ENCODE peak calls at places on chromosome 13, in eight cellular contexts. B is stomach, G is K562, Q is suprapubic skin, Y is sigmoid colon, T is ovary, I is upper lobe of left lung, C is tibial nerve. M is an unnamed sample.

GRCh38 chr13:44313674-44314073 is 60.0 kb upstream of the SERP2 start:
- DNase-seq in B (no peak), G (peak), Q (no peak), Y (no peak), T (no peak), I (no peak), C (no peak), M (no peak)

GRCh38 chr13:40982772-40983171 is 36.3 kb downstream of the ELF1 start:
- DNase-seq in B (no peak), G (peak), Q (no peak), Y (no peak), T (no peak), I (no peak), C (peak), M (no peak)

GRCh38 chr13:41762796-41763195 is 198.1 kb downstream of the VWA8 start:
- DNase-seq in B (no peak), G (no peak), Q (no peak), Y (no peak), T (no peak), I (no peak), C (no peak), M (no peak)

GRCh38 chr13:68199271-68199670 is 969.1 kb upstream of the PCDH9 start:
- DNase-seq in B (no peak), G (no peak), Q (no peak), Y (no peak), T (no peak), I (no peak), C (no peak), M (no peak)

GRCh38 chr13:32585625-32586021 is 629 bp upstream of the PDS5B start:
- DNase-seq in B (no peak), G (no peak), Q (no peak), Y (no peak), T (no peak), I (no peak), C (no peak), M (no peak)

GRCh38 chr13:45207319-45207718 is 6.5 kb upstream of the KCTD4 start:
- DNase-seq in B (no peak), G (no peak), Q (no peak), Y (no peak), T (no peak), I (no peak), C (no peak), M (no peak)

GRCh38 chr13:35747594-35747993 is 271.1 kb upstream of the MAB21L1 start:
- DNase-seq in B (no peak), G (no peak), Q (no peak), Y (no peak), T (no peak), I (no peak), C (no peak), M (peak)

GRCh38 chr13:90686438-90686837 is 661.0 kb upstream of the MIR17HG start:
- DNase-seq in B (no peak), G (no peak), Q (no peak), Y (no peak), T (no peak), I (no peak), C (no peak), M (no peak)

GRCh38 chr13:47829684-47830083 is 171.4 kb downstream of the SUCLA2 start:
- DNase-seq in B (no peak), G (no peak), Q (no peak), Y (no peak), T (no peak), I (no peak), C (no peak), M (no peak)

GRCh38 chr13:51676739-51677138 is 92.5 kb downstream of the WDFY2 start:
- DNase-seq in B (no peak), G (no peak), Q (no peak), Y (no peak), T (no peak), I (no peak), C (no peak), M (no peak)

GRCh38 chr13:51673165-51673564 is 88.9 kb downstream of the WDFY2 start:
- DNase-seq in B (no peak), G (no peak), Q (no peak), Y (no peak), T (no peak), I (no peak), C (no peak), M (no peak)

GRCh38 chr13:51674276-51674675 is 90.0 kb downstream of the WDFY2 start:
- DNase-seq in B (peak), G (no peak), Q (no peak), Y (no peak), T (no peak), I (no peak), C (no peak), M (no peak)

GRCh38 chr13:51675877-51676276 is 91.6 kb downstream of the WDFY2 start:
- DNase-seq in B (no peak), G (no peak), Q (no peak), Y (no peak), T (no peak), I (no peak), C (no peak), M (no peak)

DNA sequence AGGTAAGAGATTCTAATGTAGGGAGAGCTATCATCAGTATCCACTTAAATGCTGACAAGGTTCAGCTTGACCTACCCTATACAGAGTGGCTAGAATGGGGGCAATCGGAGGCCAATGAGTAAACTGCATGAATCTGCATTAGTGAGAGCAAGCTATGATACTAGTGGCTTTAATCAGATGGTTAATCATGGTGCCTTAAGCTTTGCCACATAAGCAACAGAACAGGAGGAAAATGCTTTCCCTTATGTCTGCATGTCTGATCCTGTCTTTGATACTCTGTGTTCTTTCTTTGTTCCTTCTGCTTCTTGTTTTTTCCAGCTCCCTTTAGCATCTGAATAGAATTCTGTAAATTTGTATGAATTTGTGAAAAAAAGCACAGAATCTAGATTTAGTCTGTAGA is 91.1 kb downstream of the WDFY2 start:
- DNase-seq in B (no peak), G (no peak), Q (no peak), Y (no peak), T (no peak), I (no peak), C (no peak), M (no peak)
- H3K27ac ChIP-seq in B (no peak), G (no peak), Q (peak), Y (no peak), T (no peak), I (no peak), C (no peak), M (no peak)

GRCh38 chr13:100291626-100292025 is 202.7 kb downstream of the PCCA start:
- DNase-seq in B (no peak), G (no peak), Q (no peak), Y (no peak), T (no peak), I (no peak), C (no peak), M (no peak)
- TF ChIP-seq POLR2A in B (no peak), G (no peak), Q (no peak), Y (no peak), T (no peak), I (no peak), C (no peak), M (no peak)

GRCh38 chr13:39159393-39159792 is 121.1 kb downstream of the NHLRC3 start:
- DNase-seq in B (no peak), G (no peak), Q (no peak), Y (no peak), T (no peak), I (no peak), C (no peak), M (no peak)

DNA sequence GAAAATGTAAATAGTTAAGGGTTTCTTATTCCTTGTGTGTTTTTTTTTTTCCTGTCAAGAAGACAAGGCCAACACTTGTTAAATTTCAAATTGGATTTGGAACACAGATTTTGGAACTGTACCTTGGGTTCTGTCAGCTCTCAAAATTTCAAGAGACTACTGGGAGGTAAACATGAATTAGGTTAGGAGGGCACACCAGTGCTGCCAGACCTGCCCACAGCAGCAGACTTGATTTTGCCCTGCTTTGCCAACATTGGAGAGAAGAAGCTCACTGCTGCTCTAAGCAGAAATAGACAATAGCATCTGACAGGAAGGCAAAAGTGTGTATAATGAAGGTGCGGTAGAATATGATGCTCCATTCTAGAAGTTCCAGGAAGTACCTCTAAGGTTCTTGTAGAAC is 121.7 kb downstream of the NHLRC3 start:
- DNase-seq in B (no peak), G (no peak), Q (no peak), Y (no peak), T (no peak), I (no peak), C (no peak), M (no peak)
- TF ChIP-seq EP300 in B (no peak), G (no peak), Q (no peak), Y (no peak), T (no peak), I (no peak), C (no peak), M (no peak)

DNA sequence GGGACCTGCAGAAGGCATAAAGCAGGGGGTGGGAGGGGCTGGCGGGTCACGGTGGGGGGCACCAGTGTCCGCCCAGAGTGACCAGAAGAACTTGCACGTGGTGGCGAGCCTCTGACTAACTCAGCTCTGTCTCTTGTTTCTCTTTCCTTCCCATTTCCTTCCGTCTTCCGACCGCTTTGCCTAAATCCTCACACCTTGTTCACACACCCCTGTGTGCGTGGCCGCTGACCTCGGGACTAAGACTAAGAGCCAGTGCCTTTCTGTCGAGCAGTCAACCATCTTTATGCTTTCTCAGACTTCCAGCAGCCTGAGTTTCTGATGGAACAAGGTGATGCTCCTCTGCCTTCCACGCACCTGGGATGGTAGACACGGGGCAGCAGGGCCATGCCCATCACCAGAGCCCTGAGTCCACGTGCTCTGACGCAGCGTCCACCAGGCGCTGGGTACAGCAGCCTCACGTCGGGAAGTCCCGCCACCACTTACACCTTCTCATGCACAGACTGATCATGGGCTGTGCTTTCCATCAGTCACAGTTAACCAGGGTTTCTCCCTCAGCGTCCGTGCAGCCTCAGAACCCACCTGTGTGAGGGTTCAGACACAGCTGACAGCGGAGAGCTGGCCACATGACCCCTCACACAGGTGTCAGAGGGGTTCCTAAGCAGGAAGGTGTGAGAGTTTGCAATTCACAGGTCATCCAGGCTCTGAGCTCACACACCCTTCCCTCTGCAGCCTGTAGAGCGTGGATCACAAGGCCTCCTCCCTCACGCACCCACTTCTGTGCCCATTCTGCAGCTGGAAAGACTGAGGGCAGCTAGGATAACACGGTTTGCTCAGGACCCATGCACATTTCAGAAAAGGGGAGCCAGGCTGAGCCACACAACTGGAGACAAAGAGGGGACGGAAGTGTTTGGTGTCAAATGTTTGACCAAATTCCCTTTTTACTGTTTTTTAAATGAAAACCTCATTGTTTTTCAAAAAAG is 90.7 kb upstream of the MCF2L start:
- DNase-seq in B (no peak), G (no peak), Q (no peak), Y (peak), T (peak), I (no peak), C (no peak), M (no peak)
- H3K27ac ChIP-seq in B (no peak), G (no peak), Q (no peak), Y (no peak), T (no peak), I (no peak), C (no peak), M (no peak)

M was measured in esophagus muscularis mucosa.